ENCODE peak calls at places on chromosomes 2 and 18, in six cellular contexts. U is Panc1; C is colonic mucosa; A is AG04450; O is substantia nigra; R is CD8-positive, alpha-beta T cell. I is an unnamed sample.

GRCh38 chr18:55343396-55344073 is 244.5 kb downstream of the TCF4 start:
- DNase-seq in U (no peak), O (no peak), C (no peak), A (no peak), R (no peak), I (no peak)

GRCh38 chr2:9336534-9337354 is 86.6 kb downstream of the ITGB1BP1 start:
- DNase-seq in O (no peak), U (no peak), C (peak; percentile 95), R (no peak), A (peak; percentile 94), I (no peak)

GRCh38 chr2:18119883-18120282 is 241.4 kb downstream of the KCNS3 start:
- DNase-seq in O (no peak), U (no peak), A (peak; percentile 23), R (no peak), C (no peak), I (no peak)

GRCh38 chr2:106839849-106840595 is 45.9 kb downstream of the ST6GAL2 start:
- DNase-seq in O (no peak), C (no peak), U (no peak), R (no peak), A (no peak), I (no peak)

GRCh38 chr18:40874233-40874632 is 1080.8 kb upstream of the PIK3C3 start:
- DNase-seq in O (no peak), R (no peak), C (no peak), A (peak; percentile 18), U (no peak), I (no peak)

GRCh38 chr2:58866040-58866439 is 624.9 kb upstream of the FANCL start:
- DNase-seq in U (no peak), A (no peak), O (no peak), C (no peak), R (no peak), I (no peak)

GRCh38 chr2:219615036-219615435 is 12.4 kb upstream of the SLC4A3 start:
- DNase-seq in A (no peak), U (no peak), R (no peak), O (no peak), C (no peak), I (no peak)

GRCh38 chr18:77559274-77559910 is 309.7 kb downstream of the GALR1 start:
- DNase-seq in R (no peak), A (no peak), O (no peak), U (no peak), C (no peak), I (no peak)

GRCh38 chr2:96369186-96369585 is 33.6 kb downstream of the NCAPH start:
- DNase-seq in C (no peak), U (no peak), A (no peak), O (no peak), R (no peak), I (no peak)

GRCh38 chr2:127581516-127582490 is 46.3 kb downstream of the MYO7B start:
- DNase-seq in O (no peak), C (no peak), A (no peak), R (no peak), U (no peak), I (no peak)

GRCh38 chr2:200221055-200221692 is 85.3 kb upstream of the SPATS2L start:
- DNase-seq in A (no peak), U (no peak), C (peak; percentile 29), R (no peak), O (no peak), I (no peak)

GRCh38 chr2:162091325-162092007 is 17.5 kb upstream of the DPP4 start:
- DNase-seq in C (peak; percentile 81), U (no peak), R (no peak), A (no peak), O (no peak), I (no peak)

GRCh38 chr18:49510393-49511115 is 23.5 kb upstream of the C18orf32 start:
- DNase-seq in R (peak; percentile 15), U (no peak), A (no peak), C (peak; percentile 50), O (no peak), I (peak; percentile 4)

GRCh38 chr18:24368749-24369148 is 28.9 kb downstream of the OSBPL1A start:
- DNase-seq in R (no peak), A (no peak), O (no peak), U (no peak), C (no peak), I (peak; percentile 10)

GRCh38 chr18:33440384-33441043 is at the start of gene CCDC178:
- DNase-seq in C (no peak), A (no peak), O (no peak), R (no peak), U (no peak), I (peak; percentile 42)

GRCh38 chr2:148927010-148927409 is 52.0 kb downstream of the KIF5C start:
- DNase-seq in O (no peak), R (no peak), A (no peak), C (peak; percentile 44), U (no peak), I (no peak)

GRCh38 chr2:141329949-141330348 is 800.9 kb downstream of the LRP1B start:
- DNase-seq in O (no peak), A (peak; percentile 33), U (no peak), C (no peak), R (no peak), I (no peak)

GRCh38 chr2:234615643-234616356 is 118.9 kb upstream of the ARL4C start:
- DNase-seq in O (no peak), U (no peak), C (no peak), R (no peak), A (no peak), I (no peak)

GRCh38 chr2:159208449-159208848 is 78.1 kb downstream of the WDSUB1 start:
- DNase-seq in U (no peak), C (no peak), R (no peak), O (no peak), A (no peak), I (no peak)
- H3K27ac ChIP-seq in U (no peak overlapping the region), C (no peak overlapping the region), R (no peak overlapping the region), O (no peak overlapping the region), A (no peak overlapping the region), I (no peak overlapping the region)

GRCh38 chr2:71064754-71065621 is 3.5 kb upstream of the NAGK start:
- DNase-seq in U (no peak), A (no peak), R (no peak), C (no peak), O (no peak), I (no peak)
- H3K27ac ChIP-seq in U (no peak overlapping the region), A (peak overlapping the region; percentile 61), R (no peak overlapping the region), C (peak overlapping the region; percentile 56), O (peak overlapping the region; percentile 43), I (no peak overlapping the region)

GRCh38 chr18:9647496-9648323 is 33.4 kb upstream of the PPP4R1 start:
- DNase-seq in U (no peak), A (no peak), O (no peak), R (no peak), C (no peak), I (no peak)

GRCh38 chr18:9638886-9639285 is 24.5 kb upstream of the PPP4R1 start:
- DNase-seq in C (no peak), U (no peak), R (no peak), O (no peak), A (no peak), I (no peak)

GRCh38 chr18:9643549-9643948 is 29.2 kb upstream of the PPP4R1 start:
- DNase-seq in U (peak; percentile 85), O (no peak), A (peak; percentile 89), R (no peak), C (no peak), I (no peak)

GRCh38 chr18:9648431-9649163 is 34.2 kb upstream of the PPP4R1 start:
- DNase-seq in A (no peak), C (no peak), R (no peak), U (no peak), O (no peak), I (no peak)

DNA sequence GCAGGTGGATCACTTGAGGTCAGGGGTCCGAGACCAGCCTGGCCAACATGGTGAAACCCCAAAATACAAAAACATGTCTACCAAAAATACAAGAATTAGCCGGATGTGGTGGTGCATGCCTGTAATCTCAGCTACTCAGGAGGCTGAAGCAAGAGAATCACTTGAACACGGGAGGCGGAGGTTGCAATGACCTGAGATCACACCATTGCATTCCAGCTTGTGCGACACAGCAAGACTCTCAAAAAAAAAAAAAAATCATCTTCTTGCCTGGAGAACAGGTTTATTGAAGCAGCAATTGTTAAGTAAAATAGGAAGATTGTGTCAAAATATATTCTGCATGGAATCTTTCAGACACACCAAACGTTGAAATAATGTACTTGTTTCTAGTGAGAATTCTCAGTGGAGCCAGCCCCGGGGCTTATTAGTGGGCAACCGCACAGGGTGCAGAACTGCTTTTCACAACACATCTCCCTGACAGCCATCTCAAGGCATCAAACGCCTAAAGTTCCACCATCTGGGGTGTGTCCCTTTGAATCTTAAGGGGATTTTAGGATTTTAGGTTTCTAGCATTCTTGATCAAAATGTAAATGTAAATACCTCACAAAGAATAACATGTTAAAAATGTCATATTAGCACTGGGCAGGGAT is 28.6 kb upstream of the PPP4R1 start:
- DNase-seq in U (no peak), R (no peak), C (no peak), O (no peak), A (no peak), I (no peak)
- H3K27ac ChIP-seq in U (peak overlapping the region; percentile 77), R (no peak overlapping the region), C (no peak overlapping the region), O (no peak overlapping the region), A (peak overlapping the region; percentile 90), I (no peak overlapping the region)

GRCh38 chr2:42492691-42493467 is 903 bp downstream of the KCNG3 start:
- DNase-seq in C (peak; percentile 39), O (no peak), U (no peak), A (no peak), R (peak; percentile 4), I (no peak)

GRCh38 chr2:42493468-42493884 is 306 bp downstream of the KCNG3 start:
- DNase-seq in U (no peak), A (no peak), C (no peak), O (no peak), R (no peak), I (no peak)

GRCh38 chr2:42494434-42495233 is 852 bp upstream of the KCNG3 start:
- DNase-seq in A (peak; percentile 33), R (peak; percentile 51), O (peak; percentile 2), U (peak; percentile 83), C (peak; percentile 82), I (peak; percentile 36)

GRCh38 chr2:42495234-42495581 is 1.4 kb upstream of the KCNG3 start:
- DNase-seq in R (no peak), O (no peak), C (no peak), A (no peak), U (no peak), I (no peak)

GRCh38 chr2:42493885-42494433 is at the start of gene KCNG3:
- DNase-seq in R (peak; percentile 25), C (peak; percentile 79), O (no peak), A (no peak), U (no peak), I (peak; percentile 64)
- H3K27ac ChIP-seq in R (peak within 1 kb of the TSS; percentile 15), C (peak within 1 kb of the TSS; percentile 79), O (no peak within 1 kb of the TSS), A (no peak within 1 kb of the TSS), U (peak within 1 kb of the TSS; percentile 83), I (peak within 1 kb of the TSS; percentile 39)

GRCh38 chr18:2905802-2906521 is 59.2 kb downstream of the EMILIN2 start:
- DNase-seq in U (no peak), O (peak; percentile 36), R (no peak), C (peak; percentile 81), A (no peak), I (no peak)
- H3K27ac ChIP-seq in U (peak overlapping the region; percentile 66), O (no peak overlapping the region), R (peak overlapping the region; percentile 44), C (peak overlapping the region; percentile 34), A (no peak overlapping the region), I (peak overlapping the region; percentile 38)